ENCODE peak calls at places on chromosomes 11 and 22, in four cellular contexts. One of them, this sample, is unnamed. For H3K4me1, the result is how much of the 10 kb centered on the place peaks cover.

GRCh38 chr11:70265341-70265740 is 5.1 kb upstream of the PPFIA1 start:
- DNase-seq in left lung: no peak
- DNase-seq in RWPE2: no peak
- DNase-seq in ovary: no peak
- DNase-seq in this sample: no peak

GRCh38 chr11:72430743-72431570 is 3.4 kb downstream of the CLPB start:
- DNase-seq in left lung: no peak
- DNase-seq in RWPE2: no peak
- DNase-seq in ovary: no peak
- DNase-seq in this sample: no peak

GRCh38 chr11:4183410-4184057 is 88.9 kb downstream of the RRM1 start:
- DNase-seq in left lung: no peak
- DNase-seq in RWPE2: no peak
- DNase-seq in ovary: no peak
- DNase-seq in this sample: no peak

GRCh38 chr11:23509023-23509422 is 648.7 kb upstream of the CCDC179 start:
- DNase-seq in left lung: no peak
- DNase-seq in RWPE2: no peak
- DNase-seq in ovary: no peak
- DNase-seq in this sample: no peak

GRCh38 chr11:76391039-76391438 is 9.9 kb downstream of the GVQW3 start:
- DNase-seq in left lung: no peak
- DNase-seq in RWPE2: no peak
- DNase-seq in ovary: no peak
- DNase-seq in this sample: no peak

GRCh38 chr11:7621090-7621489 is 52.2 kb downstream of the CYB5R2 start:
- DNase-seq in left lung: no peak
- DNase-seq in RWPE2: no peak
- DNase-seq in ovary: no peak
- DNase-seq in this sample: no peak

GRCh38 chr22:19429950-19430889 is 1.3 kb downstream of the HIRA start:
- DNase-seq in left lung: peak
- DNase-seq in RWPE2: no peak
- DNase-seq in ovary: no peak
- DNase-seq in this sample: no peak

GRCh38 chr22:19674129-19674928 is 40.0 kb upstream of the SEPTIN5 start:
- DNase-seq in left lung: no peak
- DNase-seq in RWPE2: no peak
- DNase-seq in ovary: no peak
- DNase-seq in this sample: no peak

GRCh38 chr22:49827853-49828598 is at the start of gene BRD1:
- DNase-seq in left lung: no peak
- DNase-seq in RWPE2: no peak
- DNase-seq in ovary: peak
- DNase-seq in this sample: no peak

GRCh38 chr11:105466582-105467228 is 143.2 kb upstream of the GRIA4 start:
- DNase-seq in left lung: no peak
- DNase-seq in RWPE2: peak
- DNase-seq in ovary: no peak
- DNase-seq in this sample: no peak

GRCh38 chr11:120894207-120894989 is 129.5 kb upstream of the TBCEL start:
- DNase-seq in left lung: no peak
- DNase-seq in RWPE2: no peak
- DNase-seq in ovary: no peak
- DNase-seq in this sample: no peak

GRCh38 chr22:18022851-18023250 is 1.5 kb downstream of the MICAL3 start:
- DNase-seq in left lung: no peak
- DNase-seq in RWPE2: no peak
- DNase-seq in ovary: no peak
- DNase-seq in this sample: no peak

GRCh38 chr22:39498368-39498767 is 3.7 kb upstream of the MIEF1 start:
- DNase-seq in left lung: no peak
- DNase-seq in RWPE2: no peak
- DNase-seq in ovary: no peak
- DNase-seq in this sample: no peak

GRCh38 chr11:62925745-62926668 is 4.8 kb upstream of the CHRM1 start:
- DNase-seq in left lung: no peak
- DNase-seq in RWPE2: no peak
- DNase-seq in ovary: no peak
- DNase-seq in this sample: no peak

GRCh38 chr11:128563308-128563707 is 24.1 kb downstream of the ETS1 start:
- DNase-seq in left lung: no peak
- DNase-seq in RWPE2: no peak
- DNase-seq in ovary: no peak
- DNase-seq in this sample: no peak

GRCh38 chr11:57556041-57556440 is 11.4 kb downstream of the UBE2L6 start:
- DNase-seq in left lung: no peak
- DNase-seq in RWPE2: no peak
- DNase-seq in ovary: no peak
- DNase-seq in this sample: no peak

GRCh38 chr22:37088108-37088605 is 21.4 kb downstream of the TMPRSS6 start:
- DNase-seq in left lung: no peak
- DNase-seq in RWPE2: no peak
- DNase-seq in ovary: no peak
- DNase-seq in this sample: no peak

GRCh38 chr22:38260760-38261477 is 11.9 kb downstream of the TMEM184B start:
- DNase-seq in left lung: no peak
- DNase-seq in RWPE2: no peak
- DNase-seq in ovary: no peak
- DNase-seq in this sample: no peak

GRCh38 chr11:32198053-32198452 is 107.2 kb downstream of the RCN1 start:
- DNase-seq in left lung: no peak
- DNase-seq in RWPE2: no peak
- DNase-seq in ovary: no peak
- DNase-seq in this sample: no peak

GRCh38 chr11:7604331-7604973 is 68.8 kb downstream of the CYB5R2 start:
- DNase-seq in left lung: no peak
- DNase-seq in RWPE2: no peak
- DNase-seq in ovary: no peak
- DNase-seq in this sample: no peak

DNA sequence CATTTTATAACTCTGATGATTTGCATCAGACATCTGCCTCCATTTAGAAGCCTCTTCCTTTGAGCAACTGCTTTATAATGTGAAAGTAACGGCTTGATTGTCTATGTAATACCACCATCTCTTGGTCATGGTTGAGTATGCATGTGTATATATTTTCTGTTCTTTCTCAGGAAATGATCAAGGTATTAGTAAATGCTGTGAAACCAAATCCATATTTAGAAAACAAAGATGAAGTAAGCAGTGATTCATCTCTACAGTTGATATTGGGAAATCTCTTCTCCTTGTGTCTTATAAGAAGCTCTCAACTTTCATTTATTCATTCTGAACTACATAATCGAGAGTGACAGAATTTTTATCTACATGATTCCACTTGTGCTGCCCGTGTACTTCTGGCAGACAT is 104.6 kb upstream of the ANO3 start:
- DNase-seq in left lung: no peak
- DNase-seq in RWPE2: no peak
- DNase-seq in ovary: no peak
- DNase-seq in this sample: no peak
- TF ChIP-seq CTCF in left lung: no peak
- TF ChIP-seq CTCF in RWPE2: peak
- TF ChIP-seq CTCF in ovary: peak
- TF ChIP-seq CTCF in this sample: no peak

DNA sequence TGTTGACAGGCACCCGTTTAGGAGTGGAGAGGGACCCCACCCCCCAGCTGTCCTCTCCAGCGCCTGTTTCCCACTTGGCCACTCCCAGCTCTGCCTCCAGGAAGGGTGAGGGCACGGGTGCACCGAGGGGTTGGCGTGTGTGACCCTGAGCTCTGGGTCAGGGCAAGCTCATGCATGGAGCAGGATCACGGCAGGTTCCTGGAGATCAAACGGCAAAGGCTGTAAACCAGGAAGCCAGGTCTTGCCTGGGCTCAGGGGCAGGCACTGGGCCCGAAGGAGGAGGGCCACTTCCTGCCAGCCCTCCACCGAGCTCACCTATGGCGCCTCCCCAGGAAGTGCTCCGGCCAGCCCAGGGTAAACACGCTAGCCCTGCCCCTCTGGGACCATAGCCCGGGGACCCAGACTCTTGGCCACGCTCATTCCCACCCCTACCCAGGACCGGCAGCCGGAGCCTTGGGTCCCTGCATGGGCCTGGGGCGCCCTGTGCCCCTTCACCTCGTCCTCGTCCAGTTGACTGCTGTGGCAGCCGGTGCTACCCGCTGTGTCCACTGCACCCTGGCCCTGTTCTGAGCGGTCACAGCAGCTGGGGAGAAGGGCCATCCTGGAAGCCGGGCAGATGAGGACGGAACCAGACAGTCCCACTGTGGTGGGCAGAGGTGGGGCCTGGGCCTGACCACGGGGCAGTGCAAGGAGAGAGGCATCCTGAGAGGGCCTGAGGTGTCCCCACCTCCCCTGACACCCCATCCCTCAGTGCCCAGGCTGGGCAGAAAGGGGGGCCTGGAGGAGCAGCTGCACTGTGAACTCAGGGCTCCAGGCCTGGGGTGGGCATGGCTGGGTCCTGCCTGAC is 1.0 kb upstream of the EPS8L2 start:
- DNase-seq in left lung: peak
- DNase-seq in RWPE2: peak
- DNase-seq in ovary: peak
- DNase-seq in this sample: no peak
- H3K4me1 ChIP-seq in left lung: under half
- H3K4me1 ChIP-seq in RWPE2: under half
- H3K4me1 ChIP-seq in ovary: under half
- H3K4me1 ChIP-seq in this sample: under half

GRCh38 chr11:88307749-88308425 is 29.6 kb downstream of the CTSC start:
- DNase-seq in left lung: no peak
- DNase-seq in RWPE2: no peak
- DNase-seq in ovary: no peak
- DNase-seq in this sample: no peak
- H3K27ac ChIP-seq in left lung: no peak
- H3K27ac ChIP-seq in RWPE2: no peak
- H3K27ac ChIP-seq in ovary: no peak
- H3K27ac ChIP-seq in this sample: no peak

GRCh38 chr11:15826826-15827225 is 529.5 kb downstream of the SOX6 start:
- DNase-seq in left lung: peak
- DNase-seq in RWPE2: no peak
- DNase-seq in ovary: peak
- DNase-seq in this sample: no peak
- TF ChIP-seq CTCF in left lung: peak
- TF ChIP-seq CTCF in RWPE2: peak
- TF ChIP-seq CTCF in ovary: no peak
- TF ChIP-seq CTCF in this sample: no peak

DNA sequence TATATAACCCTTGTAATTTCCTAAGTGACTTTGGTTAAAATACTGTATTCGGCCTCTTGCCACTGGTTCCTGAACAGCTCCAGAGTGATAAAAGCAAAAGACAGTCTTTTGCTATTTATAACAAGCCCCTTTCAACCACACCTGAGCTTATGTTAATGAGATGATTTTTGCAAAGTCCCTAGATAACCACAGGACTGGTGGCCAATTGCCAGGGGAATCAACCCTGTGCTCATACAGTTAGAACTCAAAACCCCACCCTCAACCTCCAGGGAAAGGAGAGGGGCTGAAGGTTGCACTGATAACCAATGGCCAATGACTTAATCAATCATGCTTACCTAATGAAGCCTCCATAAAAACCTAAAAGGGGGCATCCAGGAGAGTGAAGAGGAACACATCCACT is 77.9 kb downstream of the SIK3 start:
- DNase-seq in left lung: no peak
- DNase-seq in RWPE2: no peak
- DNase-seq in ovary: no peak
- DNase-seq in this sample: no peak
- H3K4me1 ChIP-seq in left lung: under half
- H3K4me1 ChIP-seq in RWPE2: under half
- H3K4me1 ChIP-seq in ovary: under half
- H3K4me1 ChIP-seq in this sample: under half